ENCODE peak calls at places on chromosomes 4 and X, in seven cellular contexts. T, E, X, J, I, G and Z are unnamed samples.

GRCh38 chrX:15274946-15275345 is 5.1 kb upstream of the ASB9 start:
- DNase-seq in T (no peak), E (no peak), X (no peak), J (no peak), I (no peak), G (no peak), Z (no peak)

GRCh38 chr4:93788712-93789111 is 39.8 kb upstream of the ATOH1 start:
- DNase-seq in T (peak), E (peak), X (peak), J (peak), I (no peak), G (peak), Z (no peak)

GRCh38 chr4:16579866-16580265 is 318.6 kb downstream of the LDB2 start:
- DNase-seq in T (no peak), E (peak), X (no peak), J (peak), I (no peak), G (no peak), Z (no peak)

GRCh38 chr4:1874207-1874606 is 3.0 kb downstream of the NSD2 start:
- DNase-seq in T (no peak), E (no peak), X (no peak), J (no peak), I (no peak), G (no peak), Z (no peak)

GRCh38 chr4:80127870-80128419 is 54.9 kb upstream of the ANTXR2 start:
- DNase-seq in T (no peak), E (no peak), X (no peak), J (no peak), I (no peak), G (no peak), Z (no peak)

GRCh38 chrX:100447563-100448397 is 37.7 kb upstream of the PCDH19 start:
- DNase-seq in T (peak), E (peak), X (peak), J (peak), I (peak), G (peak), Z (peak)

GRCh38 chr4:143587703-143588102 is 74.2 kb downstream of the SMARCA5 start:
- DNase-seq in T (no peak), E (peak), X (no peak), J (no peak), I (no peak), G (no peak), Z (no peak)

GRCh38 chrX:38260231-38260630 is 39.6 kb upstream of the SRPX start:
- DNase-seq in T (peak), E (peak), X (peak), J (peak), I (no peak), G (peak), Z (peak)

GRCh38 chr4:167578906-167579305 is 344.6 kb upstream of the SPOCK3 start:
- DNase-seq in T (no peak), E (peak), X (peak), J (peak), I (no peak), G (no peak), Z (no peak)

GRCh38 chr4:102219143-102219542 is 126.1 kb downstream of the SLC39A8 start:
- DNase-seq in T (no peak), E (no peak), X (no peak), J (no peak), I (no peak), G (no peak), Z (no peak)

GRCh38 chr4:3481783-3482397 is 18.8 kb downstream of the DOK7 start:
- DNase-seq in T (no peak), E (no peak), X (no peak), J (no peak), I (no peak), G (no peak), Z (no peak)

GRCh38 chr4:147363514-147363913 is 117.4 kb upstream of the EDNRA start:
- DNase-seq in T (no peak), E (no peak), X (no peak), J (no peak), I (no peak), G (no peak), Z (no peak)

GRCh38 chr4:118352843-118353373 is at the start of gene PRSS12:
- DNase-seq in T (peak), E (peak), X (no peak), J (peak), I (no peak), G (peak), Z (peak)

GRCh38 chr4:159175165-159175988 is 72.5 kb downstream of the RAPGEF2 start:
- DNase-seq in T (peak), E (peak), X (peak), J (peak), I (peak), G (peak), Z (peak)

GRCh38 chrX:46016296-46016695 is 528.9 kb downstream of the ZNF674 start:
- DNase-seq in T (no peak), E (no peak), X (no peak), J (no peak), I (no peak), G (no peak), Z (no peak)

GRCh38 chrX:118637997-118638396 is 89.4 kb upstream of the IL13RA1 start:
- DNase-seq in T (no peak), E (no peak), X (no peak), J (no peak), I (no peak), G (no peak), Z (no peak)
- TF ChIP-seq CTCF in T (peak), E (peak), X (no peak), J (no peak), I (no peak), G (no peak), Z (no peak)

GRCh38 chr4:153346563-153346962 is 2.1 kb downstream of the MND1 start:
- DNase-seq in T (no peak), E (no peak), X (peak), J (no peak), I (no peak), G (no peak), Z (no peak)

GRCh38 chr4:153342751-153343552 is 1.5 kb upstream of the MND1 start:
- DNase-seq in T (no peak), E (no peak), X (peak), J (no peak), I (no peak), G (no peak), Z (no peak)

GRCh38 chr4:153346031-153346430 is 1.5 kb downstream of the MND1 start:
- DNase-seq in T (no peak), E (no peak), X (peak), J (no peak), I (no peak), G (no peak), Z (no peak)

GRCh38 chr4:153345011-153345981 is 808 bp downstream of the MND1 start:
- DNase-seq in T (peak), E (peak), X (peak), J (peak), I (no peak), G (peak), Z (peak)

DNA sequence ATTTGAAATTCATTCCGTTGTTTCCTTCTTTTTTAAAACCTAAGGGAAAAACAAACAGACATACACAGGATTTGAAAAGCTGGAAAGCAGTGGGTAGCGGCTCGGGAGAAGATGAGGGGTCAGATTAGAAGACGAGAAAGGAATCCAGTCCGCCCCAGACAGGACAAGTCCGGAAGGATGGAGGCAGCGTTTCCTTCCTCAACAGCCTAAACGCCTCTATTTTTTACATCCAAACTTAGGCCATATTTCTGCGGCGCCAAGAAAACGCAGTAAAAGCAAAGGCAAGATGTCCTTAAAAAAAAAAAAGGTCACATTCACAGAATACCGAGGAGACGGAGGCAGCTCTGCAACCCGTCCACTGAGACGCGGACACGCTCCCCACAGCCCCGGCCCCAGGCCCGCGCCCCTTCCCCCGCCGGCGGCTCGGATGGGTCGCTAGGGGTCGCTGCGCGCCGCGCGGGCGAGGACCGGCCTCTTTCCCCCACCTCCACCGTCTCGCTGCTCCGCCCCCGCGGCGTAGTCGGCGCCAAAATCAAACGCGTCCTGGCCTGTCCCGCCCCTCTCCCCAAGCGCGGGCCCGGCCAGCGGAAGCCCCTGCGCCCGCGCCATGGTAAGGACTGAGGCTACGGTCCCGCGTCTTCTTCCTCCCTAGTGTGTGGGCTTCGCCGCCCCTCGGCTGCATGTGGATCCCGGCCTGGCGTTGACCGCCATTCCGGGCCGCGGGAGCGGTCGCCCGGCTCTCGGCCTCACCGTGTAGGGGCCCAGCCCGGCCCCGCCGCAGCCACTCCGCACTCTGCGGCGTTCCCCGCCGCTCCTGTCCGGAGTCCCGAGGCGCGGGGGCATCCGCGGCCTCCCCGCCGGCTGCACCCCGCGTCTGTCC is at the start of gene MND1:
- DNase-seq in T (peak), E (peak), X (peak), J (peak), I (peak), G (peak), Z (peak)
- TF ChIP-seq CTCF in T (peak), E (no peak), X (peak), J (peak), I (peak), G (peak), Z (peak)

DNA sequence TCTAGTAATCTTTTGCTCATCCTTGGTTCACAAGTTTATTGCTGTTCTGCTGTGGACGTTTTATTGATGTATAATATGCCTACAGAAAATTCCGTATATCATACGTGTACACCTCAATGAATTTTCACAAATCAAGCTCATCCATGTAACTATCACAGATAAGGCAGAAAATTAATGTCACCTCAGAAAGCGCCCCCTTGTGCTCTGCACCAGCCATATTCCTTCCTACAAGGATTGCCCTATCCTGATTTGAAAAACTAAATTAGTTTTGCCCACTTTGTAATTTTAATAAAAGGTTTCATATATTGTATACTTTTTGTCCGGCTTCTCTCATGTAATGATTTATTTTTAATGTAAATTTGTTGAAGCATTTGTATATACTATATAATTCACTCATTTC is 390.8 kb downstream of the ADGRL3 start:
- DNase-seq in T (no peak), E (no peak), X (no peak), J (no peak), I (no peak), G (peak), Z (no peak)
- TF ChIP-seq CTCF in T (no peak), E (no peak), X (peak), J (peak), I (no peak), G (peak), Z (no peak)

DNA sequence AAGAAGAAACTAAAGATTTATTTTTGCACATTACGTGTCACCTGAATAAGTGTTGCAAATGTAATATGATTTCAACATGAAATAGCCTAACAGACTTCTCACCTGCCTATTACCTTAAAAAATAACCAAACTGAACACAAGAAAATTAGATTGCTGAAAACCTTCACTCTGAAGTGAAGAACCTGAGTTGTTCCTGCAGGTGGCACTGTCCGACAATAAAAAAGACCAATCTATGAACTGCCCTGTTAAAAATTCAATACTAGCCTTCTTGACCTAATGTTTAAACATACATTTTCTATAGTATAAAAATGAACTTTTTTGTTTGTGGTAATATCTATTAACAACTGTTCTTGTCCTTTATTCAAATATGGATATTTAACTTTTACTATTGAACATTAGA is 69.2 kb upstream of the PNPLA4 start:
- DNase-seq in T (peak), E (peak), X (peak), J (peak), I (no peak), G (peak), Z (peak)
- TF ChIP-seq CTCF in T (peak), E (peak), X (peak), J (peak), I (peak), G (peak), Z (peak)

DNA sequence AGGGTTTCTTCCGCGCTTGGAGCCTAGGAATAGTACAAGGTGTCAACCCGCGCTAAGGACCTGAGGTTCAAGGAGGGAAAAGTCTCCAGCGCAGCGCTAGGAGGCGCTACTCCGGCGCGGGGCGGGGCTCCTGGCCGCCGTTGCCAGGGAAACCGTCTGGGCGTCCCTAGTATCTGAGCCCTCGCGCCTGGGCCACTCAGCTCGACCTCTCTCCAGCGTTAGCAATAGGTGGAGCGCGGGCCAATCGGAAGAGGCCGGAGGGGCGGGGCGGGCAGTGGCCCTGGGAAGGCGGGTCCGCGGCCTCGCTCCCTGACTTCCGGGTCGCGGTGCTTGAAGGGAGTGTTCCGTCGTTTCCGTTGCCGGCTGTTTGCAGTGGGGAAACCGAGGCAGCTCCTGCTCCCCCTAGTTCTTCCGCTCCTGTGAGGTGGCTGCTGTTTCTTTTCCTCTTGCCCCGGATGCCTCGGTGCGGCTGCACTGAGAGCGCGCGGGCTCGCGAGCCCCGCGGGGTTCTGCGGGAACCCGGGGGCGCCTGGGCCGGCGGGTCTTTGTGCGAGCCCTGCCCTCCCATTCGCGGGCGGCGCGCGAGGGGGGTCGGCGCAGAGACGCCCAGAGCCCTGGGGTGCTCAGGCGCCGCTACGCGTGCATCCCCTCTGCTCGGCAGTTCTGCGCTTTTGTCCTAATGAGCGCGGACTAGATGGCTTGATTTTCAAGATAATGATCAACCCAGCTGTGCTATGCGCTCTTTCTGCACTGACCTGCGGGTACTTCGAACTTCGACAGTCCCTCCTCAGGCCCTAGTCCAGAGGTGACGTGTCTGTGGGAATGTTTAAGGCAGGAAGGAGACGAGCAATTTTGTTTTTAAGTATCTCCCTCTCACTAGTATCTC is at the start of gene ELMOD2:
- DNase-seq in T (peak), E (peak), X (peak), J (peak), I (peak), G (peak), Z (peak)
- TF ChIP-seq CTCF in T (peak), E (peak), X (peak), J (peak), I (peak), G (peak), Z (peak)